ENCODE peak calls at places on chromosomes 12 and 14, in eight cellular contexts. I is spleen, V is hepatocyte, N is AG04450, Y is coronary artery, B is lower lobe of right lung, F is Peyer's patch, X is stomach. M is an unnamed sample.

GRCh38 chr14:66076166-66076565 is 410.0 kb upstream of the CCDC196 start:
- DNase-seq in I (no peak), V (no peak), N (no peak), Y (no peak), B (no peak), F (no peak), X (no peak), M (no peak)

GRCh38 chr12:58918475-58918874 is 1.8 kb downstream of the LRIG3 start:
- DNase-seq in I (no peak), V (no peak), N (no peak), Y (no peak), B (no peak), F (no peak), X (no peak), M (no peak)

GRCh38 chr12:115966376-115966775 is 311.1 kb downstream of the MED13L start:
- DNase-seq in I (no peak), V (no peak), N (no peak), Y (no peak), B (no peak), F (no peak), X (no peak), M (no peak)

GRCh38 chr12:2998789-2999264 is 39.6 kb downstream of the TEAD4 start:
- DNase-seq in I (no peak), V (no peak), N (peak; percentile 44), Y (no peak), B (no peak), F (peak; percentile 39), X (no peak), M (no peak)

GRCh38 chr12:18383203-18383602 is 121.9 kb downstream of the PIK3C2G start:
- DNase-seq in I (no peak), V (peak; percentile 46), N (peak; percentile 55), Y (no peak), B (no peak), F (no peak), X (no peak), M (no peak)

GRCh38 chr14:43894534-43894933 is 612.5 kb downstream of the FSCB start:
- DNase-seq in I (no peak), V (no peak), N (no peak), Y (no peak), B (no peak), F (no peak), X (no peak), M (peak; percentile 1)

GRCh38 chr14:34926552-34926951 is 51.4 kb upstream of the BAZ1A start:
- DNase-seq in I (no peak), V (no peak), N (no peak), Y (no peak), B (no peak), F (no peak), X (no peak), M (no peak)

GRCh38 chr12:102023343-102023930 is 38.4 kb downstream of the WASHC3 start:
- DNase-seq in I (no peak), V (peak; percentile 8), N (peak; percentile 2), Y (no peak), B (no peak), F (no peak), X (no peak), M (no peak)

GRCh38 chr12:108526482-108527234 is 11.6 kb downstream of the FICD start:
- DNase-seq in I (no peak), V (no peak), N (no peak), Y (no peak), B (no peak), F (no peak), X (no peak), M (no peak)

GRCh38 chr12:120668091-120668796 is 18.7 kb upstream of the MLEC start:
- DNase-seq in I (peak; percentile 65), V (no peak), N (no peak), Y (no peak), B (peak; percentile 6), F (no peak), X (no peak), M (no peak)

GRCh38 chr14:66008631-66009030 is 477.5 kb upstream of the CCDC196 start:
- DNase-seq in I (no peak), V (no peak), N (no peak), Y (no peak), B (no peak), F (no peak), X (no peak), M (no peak)

GRCh38 chr12:119024226-119024810 is 43.0 kb downstream of the SRRM4 start:
- DNase-seq in I (no peak), V (no peak), N (no peak), Y (no peak), B (no peak), F (no peak), X (no peak), M (no peak)

GRCh38 chr14:93794756-93795155 is 6.5 kb upstream of the PRIMA1 start:
- DNase-seq in I (peak; percentile 8), V (no peak), N (no peak), Y (no peak), B (no peak), F (no peak), X (no peak), M (no peak)
- H3K27ac ChIP-seq in I (no peak overlapping the region), V (no peak overlapping the region), N (no peak overlapping the region), Y (no peak overlapping the region), B (no peak overlapping the region), F (no peak overlapping the region), X (no peak overlapping the region), M (no peak overlapping the region)

GRCh38 chr14:106187176-106187670 is 660.8 kb downstream of the TMEM121 start:
- DNase-seq in I (no peak), V (no peak), N (no peak), Y (no peak), B (no peak), F (no peak), X (no peak), M (no peak)

GRCh38 chr14:106185837-106186233 is 659.5 kb downstream of the TMEM121 start:
- DNase-seq in I (peak; percentile 83), V (no peak), N (no peak), Y (no peak), B (no peak), F (no peak), X (peak; percentile 45), M (no peak)
- TF ChIP-seq CTCF in I (no peak), V (no peak), N (no peak), Y (no peak), B (peak; percentile 24), F (peak; percentile 27), X (no peak), M (no peak)

GRCh38 chr12:128807161-128807724 is 16.5 kb downstream of the SLC15A4 start:
- DNase-seq in I (no peak), V (no peak), N (no peak), Y (no peak), B (peak; percentile 58), F (no peak), X (no peak), M (no peak)
- H3K27ac ChIP-seq in I (no peak overlapping the region), V (no peak overlapping the region), N (no peak overlapping the region), Y (no peak overlapping the region), B (peak overlapping the region; percentile 59), F (no peak overlapping the region), X (no peak overlapping the region), M (peak overlapping the region; percentile 33)

DNA sequence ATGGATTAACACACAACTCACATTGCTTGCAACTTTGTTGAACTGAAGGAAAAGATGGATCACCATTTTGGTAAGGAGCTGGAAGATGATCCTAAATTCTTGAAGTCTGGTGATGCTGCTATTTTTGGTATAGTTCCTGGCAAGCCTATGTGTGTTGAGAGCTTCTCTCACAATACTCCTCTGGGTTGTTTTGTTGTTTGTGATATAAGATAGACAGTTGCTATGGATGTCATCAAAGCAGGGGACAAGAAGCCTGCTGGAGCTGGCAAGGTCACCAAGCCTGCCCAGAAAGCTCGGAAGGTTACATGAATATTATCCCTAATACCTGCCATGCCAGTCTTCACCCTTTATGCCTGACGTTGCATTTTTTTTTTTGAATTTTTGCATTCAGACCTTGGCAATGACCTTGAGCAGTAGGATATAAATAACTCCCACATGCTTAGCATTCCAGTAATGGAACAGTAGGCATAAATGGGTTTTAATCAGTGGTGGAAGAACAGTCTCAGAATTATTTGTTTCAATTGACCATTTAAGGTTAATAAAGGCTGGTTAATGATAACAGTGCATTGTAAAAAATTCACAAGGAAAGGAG is 129.0 kb upstream of the SEL1L start:
- DNase-seq in I (no peak), V (no peak), N (no peak), Y (no peak), B (no peak), F (no peak), X (no peak), M (no peak)
- TF ChIP-seq CTCF in I (no peak), V (no peak), N (no peak), Y (no peak), B (no peak), F (no peak), X (no peak), M (no peak)

GRCh38 chr12:110739488-110739887 is 3.2 kb downstream of the PPP1CC start:
- DNase-seq in I (no peak), V (no peak), N (no peak), Y (no peak), B (no peak), F (no peak), X (no peak), M (no peak)
- H3K27ac ChIP-seq in I (peak overlapping the region; percentile 95), V (no peak overlapping the region), N (no peak overlapping the region), Y (no peak overlapping the region), B (no peak overlapping the region), F (no peak overlapping the region), X (peak overlapping the region; percentile 65), M (no peak overlapping the region)

GRCh38 chr14:68788275-68789001 is 4.4 kb downstream of the ZFP36L1 start:
- DNase-seq in I (no peak), V (peak; percentile 3), N (no peak), Y (no peak), B (no peak), F (no peak), X (no peak), M (no peak)

GRCh38 chr14:68790656-68791077 is 2.2 kb downstream of the ZFP36L1 start:
- DNase-seq in I (peak; percentile 71), V (no peak), N (no peak), Y (peak; percentile 68), B (no peak), F (no peak), X (peak; percentile 25), M (no peak)

GRCh38 chr14:68789002-68789797 is 3.7 kb downstream of the ZFP36L1 start:
- DNase-seq in I (peak; percentile 96), V (peak; percentile 85), N (no peak), Y (peak; percentile 88), B (peak; percentile 91), F (peak; percentile 90), X (peak; percentile 88), M (peak; percentile 21)

GRCh38 chr14:68791078-68791983 is 1.5 kb downstream of the ZFP36L1 start:
- DNase-seq in I (peak; percentile 69), V (no peak), N (no peak), Y (peak; percentile 76), B (no peak), F (no peak), X (peak; percentile 27), M (no peak)

DNA sequence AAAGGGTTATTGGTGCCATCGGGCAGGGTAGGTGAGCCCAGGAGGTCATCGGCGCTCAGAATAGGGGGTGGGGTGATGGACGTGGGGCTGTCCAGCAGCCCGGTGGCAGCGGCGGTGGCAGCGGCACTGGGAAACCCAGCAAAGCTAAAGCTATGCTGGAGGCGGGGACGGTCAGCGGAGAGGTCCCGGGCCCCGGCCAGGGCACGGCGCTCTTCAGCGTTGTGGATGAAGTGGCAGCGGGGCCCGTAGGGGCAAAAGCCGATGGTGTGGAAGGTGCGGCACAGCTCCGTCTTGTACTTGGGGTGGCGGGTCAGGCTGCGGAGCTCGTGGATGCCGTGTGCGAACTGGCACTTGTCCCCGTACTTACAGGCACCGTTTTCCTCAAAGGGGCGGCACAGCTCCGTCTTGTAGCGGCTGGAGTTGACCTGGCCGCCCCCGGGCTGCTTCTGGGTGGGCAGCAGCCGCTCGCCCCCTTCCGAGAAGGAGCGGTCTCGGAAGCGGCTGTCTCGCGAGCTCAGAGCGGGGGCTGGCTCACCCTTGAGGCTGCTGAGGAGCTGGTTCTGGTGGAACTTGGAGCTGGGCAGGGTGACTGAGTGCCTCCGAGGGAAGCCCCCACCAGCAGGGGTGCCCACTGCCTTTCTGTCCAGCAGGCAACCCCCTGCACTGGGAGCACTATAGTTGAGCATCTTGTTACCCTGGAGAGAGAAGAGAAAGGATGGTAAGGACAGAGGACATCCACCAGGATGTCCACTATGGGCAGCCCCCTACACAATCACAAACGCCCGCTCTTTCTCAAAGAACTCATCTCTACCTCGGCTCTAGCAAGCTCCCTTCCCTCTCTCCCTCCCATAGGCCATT is 2.8 kb downstream of the ZFP36L1 start:
- DNase-seq in I (peak; percentile 87), V (peak; percentile 48), N (no peak), Y (peak; percentile 77), B (no peak), F (peak; percentile 67), X (peak; percentile 40), M (no peak)
- TF ChIP-seq CTCF in I (no peak), V (peak; percentile 2), N (no peak), Y (no peak), B (no peak), F (no peak), X (no peak), M (no peak)

M was measured in HL-60.